ENCODE peak calls at places on chromosomes 16 and 17, in ten cellular contexts. C is K562, Z is astrocyte, D is H9, U is neuronal stem cell, Y is mammary epithelial cell, T is IMR-90, I is DND-41, E is MM.1S, L is PC-3. F is an unnamed sample.

GRCh38 chr16:83113317-83113716 is 486.5 kb downstream of the CDH13 start:
- DNase-seq in C (no peak), Z (no peak), D (peak; percentile 71), U (peak; percentile 27), Y (no peak), T (peak; percentile 31), I (peak; percentile 49), E (no peak), L (no peak), F (no peak)

GRCh38 chr17:83062818-83063671 is 16.4 kb upstream of the METRNL start:
- DNase-seq in C (no peak), Z (no peak), D (peak; percentile 28), U (no peak), Y (no peak), T (no peak), I (no peak), E (no peak), L (no peak), F (no peak)

GRCh38 chr16:4293181-4293716 is 20.4 kb upstream of the TFAP4 start:
- DNase-seq in C (no peak), Z (no peak), D (no peak), U (no peak), Y (no peak), T (no peak), I (no peak), E (no peak), L (no peak), F (no peak)

GRCh38 chr17:83050651-83051422 is 28.6 kb upstream of the METRNL start:
- DNase-seq in C (no peak), Z (no peak), D (peak; percentile 76), U (no peak), Y (no peak), T (no peak), I (no peak), E (peak; percentile 35), L (no peak), F (no peak)

GRCh38 chr17:15258113-15258512 is 7.0 kb downstream of the PMP22 start:
- DNase-seq in C (no peak), Z (no peak), D (no peak), U (no peak), Y (no peak), T (no peak), I (no peak), E (no peak), L (no peak), F (no peak)

GRCh38 chr16:21628196-21628726 is 24.1 kb downstream of the IGSF6 start:
- DNase-seq in C (no peak), Z (no peak), D (no peak), U (no peak), Y (no peak), T (no peak), I (no peak), E (no peak), L (no peak), F (no peak)

GRCh38 chr17:57482657-57483056 is 226.3 kb downstream of the MSI2 start:
- DNase-seq in C (no peak), Z (peak; percentile 87), D (no peak), U (no peak), Y (no peak), T (peak; percentile 43), I (no peak), E (no peak), L (no peak), F (peak; percentile 90)

GRCh38 chr16:31177136-31177535 is 2.8 kb upstream of the FUS start:
- DNase-seq in C (no peak), Z (peak; percentile 86), D (no peak), U (no peak), Y (peak; percentile 96), T (peak; percentile 59), I (peak; percentile 81), E (no peak), L (peak; percentile 73), F (peak; percentile 31)

GRCh38 chr17:17935321-17936271 is 36.6 kb downstream of the TOM1L2 start:
- DNase-seq in C (no peak), Z (peak; percentile 92), D (no peak), U (no peak), Y (peak; percentile 68), T (peak; percentile 92), I (no peak), E (no peak), L (peak; percentile 86), F (peak; percentile 93)

GRCh38 chr16:81708459-81709368 is 70.4 kb upstream of the PLCG2 start:
- DNase-seq in C (no peak), Z (no peak), D (no peak), U (no peak), Y (no peak), T (no peak), I (no peak), E (no peak), L (no peak), F (no peak)

GRCh38 chr16:21663889-21664647 is at the start of gene OTOA:
- DNase-seq in C (peak; percentile 24), Z (no peak), D (peak; percentile 69), U (no peak), Y (no peak), T (no peak), I (no peak), E (no peak), L (no peak), F (no peak)

GRCh38 chr17:4161179-4161559 is 18.2 kb downstream of the CYB5D2 start:
- DNase-seq in C (no peak), Z (peak; percentile 70), D (peak; percentile 71), U (no peak), Y (peak; percentile 90), T (peak; percentile 93), I (no peak), E (no peak), L (peak; percentile 86), F (peak; percentile 89)
- H3K9ac ChIP-seq in C (no peak overlapping the region), Z (no peak overlapping the region), D (no peak overlapping the region), U (no peak overlapping the region), Y (peak overlapping the region; percentile 39), T (no peak overlapping the region), I (no peak overlapping the region), E (no peak overlapping the region), L (no peak overlapping the region), F (no peak overlapping the region)

DNA sequence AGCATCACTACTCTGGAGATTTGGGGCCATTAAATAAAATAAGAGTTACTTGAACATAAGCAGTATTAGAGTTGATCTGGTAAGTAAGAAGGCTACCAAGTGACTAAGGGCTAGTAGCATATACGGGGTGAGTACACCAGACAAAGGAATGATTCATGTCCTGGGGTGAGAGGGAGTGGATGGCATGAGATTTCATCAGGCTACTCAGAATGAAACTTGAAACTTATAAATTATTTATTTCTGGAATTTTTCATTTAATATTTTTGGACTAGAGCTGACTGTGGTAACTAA is 2.3 kb downstream of the SLFN5 start:
- DNase-seq in C (no peak), Z (peak; percentile 88), D (no peak), U (no peak), Y (peak; percentile 92), T (peak; percentile 97), I (no peak), E (no peak), L (peak; percentile 83), F (peak; percentile 91)
- H3K4me2 ChIP-seq in C (no peak overlapping the region), Z (peak overlapping the region; percentile 93), D (no peak overlapping the region), U (no peak overlapping the region), Y (peak overlapping the region; percentile 93), T (peak overlapping the region; percentile 78), I (peak overlapping the region; percentile 77), E (peak overlapping the region; percentile 94), L (peak overlapping the region; percentile 96), F (peak overlapping the region; percentile 61)

GRCh38 chr16:66548068-66548467 is 1.9 kb downstream of the TK2 start:
- DNase-seq in C (no peak), Z (no peak), D (no peak), U (no peak), Y (no peak), T (no peak), I (no peak), E (no peak), L (no peak), F (no peak)
- H3K9ac ChIP-seq in C (peak overlapping the region; percentile 69), Z (no peak overlapping the region), D (no peak overlapping the region), U (no peak overlapping the region), Y (no peak overlapping the region), T (no peak overlapping the region), I (peak overlapping the region; percentile 71), E (no peak overlapping the region), L (no peak overlapping the region), F (no peak overlapping the region)

DNA sequence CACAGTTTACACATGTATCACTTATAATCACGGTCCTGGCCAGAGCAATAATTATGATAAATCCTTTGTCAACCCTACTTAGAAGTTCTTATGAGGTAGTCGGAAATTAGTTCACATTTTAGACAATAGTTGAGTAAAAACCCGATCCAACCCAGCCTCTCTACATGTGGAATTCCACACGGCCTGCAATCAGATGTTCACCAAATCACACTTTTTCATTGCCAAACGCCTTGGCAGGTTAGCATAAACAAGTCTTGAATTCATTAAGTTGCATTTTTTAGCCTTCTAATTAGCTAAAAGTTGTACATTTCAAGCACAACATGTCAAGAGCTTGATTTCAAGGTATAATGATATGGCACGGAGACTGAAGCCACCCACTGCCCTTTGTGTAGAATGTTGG is 65.3 kb downstream of the FOXL1 start:
- DNase-seq in C (no peak), Z (no peak), D (no peak), U (no peak), Y (no peak), T (no peak), I (no peak), E (no peak), L (no peak), F (no peak)
- H3K4me2 ChIP-seq in C (no peak overlapping the region), Z (no peak overlapping the region), D (no peak overlapping the region), U (no peak overlapping the region), Y (no peak overlapping the region), T (no peak overlapping the region), I (no peak overlapping the region), E (no peak overlapping the region), L (no peak overlapping the region), F (no peak overlapping the region)

F was measured in fibroblast of lung.